ENCODE peak calls at places on chromosomes 16 and 17, in seven cellular contexts. One of them, this sample, is unnamed.

GRCh38 chr17:28871056-28871579 is 16.3 kb downstream of the ERAL1 start:
- ATAC-seq in sciatic nerve: no peak
- ATAC-seq in CD4-positive, CD25-positive, alpha-beta regulatory T cell: peak
- ATAC-seq in IMR-90: no peak
- ATAC-seq in T-cell: peak
- ATAC-seq in activated CD8-positive, alpha-beta T cell treated with anti-CD3 and anti-CD28 coated beads for 36 hours: peak
- ATAC-seq in activated CD4-positive, alpha-beta T cell treated with anti-CD3 and anti-CD28 coated beads for 36 hours: peak
- ATAC-seq in this sample: peak

GRCh38 chr16:35310999-35311398 is 1851.6 kb downstream of the TP53TG3F start:
- ATAC-seq in sciatic nerve: no peak
- ATAC-seq in CD4-positive, CD25-positive, alpha-beta regulatory T cell: no peak
- ATAC-seq in IMR-90: no peak
- ATAC-seq in T-cell: no peak
- ATAC-seq in activated CD8-positive, alpha-beta T cell treated with anti-CD3 and anti-CD28 coated beads for 36 hours: no peak
- ATAC-seq in activated CD4-positive, alpha-beta T cell treated with anti-CD3 and anti-CD28 coated beads for 36 hours: no peak
- ATAC-seq in this sample: no peak

GRCh38 chr16:30892670-30893069 is 1.2 kb downstream of the BCL7C start:
- ATAC-seq in sciatic nerve: no peak
- ATAC-seq in CD4-positive, CD25-positive, alpha-beta regulatory T cell: no peak
- ATAC-seq in IMR-90: no peak
- ATAC-seq in T-cell: no peak
- ATAC-seq in activated CD8-positive, alpha-beta T cell treated with anti-CD3 and anti-CD28 coated beads for 36 hours: no peak
- ATAC-seq in activated CD4-positive, alpha-beta T cell treated with anti-CD3 and anti-CD28 coated beads for 36 hours: no peak
- ATAC-seq in this sample: no peak

GRCh38 chr16:46885960-46886763 is 2.0 kb downstream of the GPT2 start:
- ATAC-seq in sciatic nerve: peak
- ATAC-seq in CD4-positive, CD25-positive, alpha-beta regulatory T cell: no peak
- ATAC-seq in IMR-90: peak
- ATAC-seq in T-cell: no peak
- ATAC-seq in activated CD8-positive, alpha-beta T cell treated with anti-CD3 and anti-CD28 coated beads for 36 hours: no peak
- ATAC-seq in activated CD4-positive, alpha-beta T cell treated with anti-CD3 and anti-CD28 coated beads for 36 hours: no peak
- ATAC-seq in this sample: peak

GRCh38 chr16:51821527-51821926 is 670.5 kb upstream of the SALL1 start:
- ATAC-seq in sciatic nerve: no peak
- ATAC-seq in CD4-positive, CD25-positive, alpha-beta regulatory T cell: no peak
- ATAC-seq in IMR-90: no peak
- ATAC-seq in T-cell: no peak
- ATAC-seq in activated CD8-positive, alpha-beta T cell treated with anti-CD3 and anti-CD28 coated beads for 36 hours: no peak
- ATAC-seq in activated CD4-positive, alpha-beta T cell treated with anti-CD3 and anti-CD28 coated beads for 36 hours: no peak
- ATAC-seq in this sample: no peak

GRCh38 chr17:45705123-45706009 is 78.8 kb upstream of the CRHR1 start:
- ATAC-seq in sciatic nerve: no peak
- ATAC-seq in CD4-positive, CD25-positive, alpha-beta regulatory T cell: no peak
- ATAC-seq in IMR-90: no peak
- ATAC-seq in T-cell: no peak
- ATAC-seq in activated CD8-positive, alpha-beta T cell treated with anti-CD3 and anti-CD28 coated beads for 36 hours: peak
- ATAC-seq in activated CD4-positive, alpha-beta T cell treated with anti-CD3 and anti-CD28 coated beads for 36 hours: peak
- ATAC-seq in this sample: peak

GRCh38 chr17:12990041-12990808 is 27.6 kb downstream of the ELAC2 start:
- ATAC-seq in sciatic nerve: no peak
- ATAC-seq in CD4-positive, CD25-positive, alpha-beta regulatory T cell: no peak
- ATAC-seq in IMR-90: no peak
- ATAC-seq in T-cell: no peak
- ATAC-seq in activated CD8-positive, alpha-beta T cell treated with anti-CD3 and anti-CD28 coated beads for 36 hours: no peak
- ATAC-seq in activated CD4-positive, alpha-beta T cell treated with anti-CD3 and anti-CD28 coated beads for 36 hours: no peak
- ATAC-seq in this sample: no peak

GRCh38 chr16:25038239-25038954 is 23.2 kb upstream of the ARHGAP17 start:
- ATAC-seq in sciatic nerve: no peak
- ATAC-seq in CD4-positive, CD25-positive, alpha-beta regulatory T cell: no peak
- ATAC-seq in IMR-90: no peak
- ATAC-seq in T-cell: no peak
- ATAC-seq in activated CD8-positive, alpha-beta T cell treated with anti-CD3 and anti-CD28 coated beads for 36 hours: no peak
- ATAC-seq in activated CD4-positive, alpha-beta T cell treated with anti-CD3 and anti-CD28 coated beads for 36 hours: no peak
- ATAC-seq in this sample: no peak

GRCh38 chr17:10126554-10127493 is 71.6 kb downstream of the GAS7 start:
- ATAC-seq in sciatic nerve: peak
- ATAC-seq in CD4-positive, CD25-positive, alpha-beta regulatory T cell: no peak
- ATAC-seq in IMR-90: peak
- ATAC-seq in T-cell: no peak
- ATAC-seq in activated CD8-positive, alpha-beta T cell treated with anti-CD3 and anti-CD28 coated beads for 36 hours: peak
- ATAC-seq in activated CD4-positive, alpha-beta T cell treated with anti-CD3 and anti-CD28 coated beads for 36 hours: peak
- ATAC-seq in this sample: no peak

GRCh38 chr17:77491921-77492445 is 351.2 kb downstream of the SEC14L1 start:
- ATAC-seq in sciatic nerve: no peak
- ATAC-seq in CD4-positive, CD25-positive, alpha-beta regulatory T cell: no peak
- ATAC-seq in IMR-90: no peak
- ATAC-seq in T-cell: no peak
- ATAC-seq in activated CD8-positive, alpha-beta T cell treated with anti-CD3 and anti-CD28 coated beads for 36 hours: peak
- ATAC-seq in activated CD4-positive, alpha-beta T cell treated with anti-CD3 and anti-CD28 coated beads for 36 hours: peak
- ATAC-seq in this sample: peak

GRCh38 chr16:71923941-71924690 is 28.8 kb downstream of the IST1 start:
- ATAC-seq in sciatic nerve: no peak
- ATAC-seq in CD4-positive, CD25-positive, alpha-beta regulatory T cell: no peak
- ATAC-seq in IMR-90: no peak
- ATAC-seq in T-cell: no peak
- ATAC-seq in activated CD8-positive, alpha-beta T cell treated with anti-CD3 and anti-CD28 coated beads for 36 hours: no peak
- ATAC-seq in activated CD4-positive, alpha-beta T cell treated with anti-CD3 and anti-CD28 coated beads for 36 hours: no peak
- ATAC-seq in this sample: no peak

GRCh38 chr16:53511403-53512280 is 8.6 kb upstream of the AKTIP start:
- ATAC-seq in sciatic nerve: no peak
- ATAC-seq in CD4-positive, CD25-positive, alpha-beta regulatory T cell: no peak
- ATAC-seq in IMR-90: no peak
- ATAC-seq in T-cell: no peak
- ATAC-seq in activated CD8-positive, alpha-beta T cell treated with anti-CD3 and anti-CD28 coated beads for 36 hours: no peak
- ATAC-seq in activated CD4-positive, alpha-beta T cell treated with anti-CD3 and anti-CD28 coated beads for 36 hours: no peak
- ATAC-seq in this sample: peak

GRCh38 chr17:27321372-27321771 is 27.5 kb downstream of the WSB1 start:
- ATAC-seq in sciatic nerve: no peak
- ATAC-seq in CD4-positive, CD25-positive, alpha-beta regulatory T cell: no peak
- ATAC-seq in IMR-90: no peak
- ATAC-seq in T-cell: no peak
- ATAC-seq in activated CD8-positive, alpha-beta T cell treated with anti-CD3 and anti-CD28 coated beads for 36 hours: no peak
- ATAC-seq in activated CD4-positive, alpha-beta T cell treated with anti-CD3 and anti-CD28 coated beads for 36 hours: no peak
- ATAC-seq in this sample: no peak

GRCh38 chr17:75915268-75915667 is 10.6 kb upstream of the MRPL38 start:
- ATAC-seq in sciatic nerve: no peak
- ATAC-seq in CD4-positive, CD25-positive, alpha-beta regulatory T cell: no peak
- ATAC-seq in IMR-90: no peak
- ATAC-seq in T-cell: no peak
- ATAC-seq in activated CD8-positive, alpha-beta T cell treated with anti-CD3 and anti-CD28 coated beads for 36 hours: no peak
- ATAC-seq in activated CD4-positive, alpha-beta T cell treated with anti-CD3 and anti-CD28 coated beads for 36 hours: no peak
- ATAC-seq in this sample: no peak

GRCh38 chr17:55300479-55301290 is 35.9 kb downstream of the HLF start:
- ATAC-seq in sciatic nerve: no peak
- ATAC-seq in CD4-positive, CD25-positive, alpha-beta regulatory T cell: no peak
- ATAC-seq in IMR-90: no peak
- ATAC-seq in T-cell: no peak
- ATAC-seq in activated CD8-positive, alpha-beta T cell treated with anti-CD3 and anti-CD28 coated beads for 36 hours: no peak
- ATAC-seq in activated CD4-positive, alpha-beta T cell treated with anti-CD3 and anti-CD28 coated beads for 36 hours: no peak
- ATAC-seq in this sample: no peak

This sample was measured in esophagus mucosa.